ENCODE peak calls at places on chromosomes 11 and 22, in five cellular contexts. K is neuronal stem cell, Y is mesenchymal stem cell, O is H9, N is mesendoderm. V is an unnamed sample.

GRCh38 chr11:117183724-117184349 is 5.3 kb downstream of the SIDT2 start:
- DNase-seq in N (no peak), Y (no peak), O (no peak), K (no peak), V (no peak)

GRCh38 chr11:107457205-107457557 is 444 bp downstream of the CWF19L2 start:
- DNase-seq in N (peak), Y (no peak), K (no peak), O (no peak), V (peak)

GRCh38 chr22:37303821-37304274 is 21.5 kb downstream of the CYTH4 start:
- DNase-seq in Y (peak), K (no peak), O (no peak), N (no peak), V (peak)

GRCh38 chr22:29359469-29359868 is 28.9 kb downstream of the AP1B1 start:
- DNase-seq in O (peak), Y (peak), N (peak), K (no peak), V (peak)

GRCh38 chr11:117819096-117820040 is 5.2 kb downstream of the FXYD2 start:
- DNase-seq in K (peak), N (peak), O (peak), Y (peak), V (peak)

GRCh38 chr11:96222102-96222501 is 120.9 kb downstream of the MAML2 start:
- DNase-seq in O (no peak), K (no peak), Y (peak), N (no peak), V (peak)

GRCh38 chr22:30861131-30861530 is 107.4 kb downstream of the MORC2 start:
- DNase-seq in O (peak), Y (no peak), N (no peak), K (no peak), V (no peak)

GRCh38 chr11:69064394-69064957 is 15.7 kb downstream of the TPCN2 start:
- DNase-seq in Y (no peak), N (no peak), O (no peak), K (no peak), V (no peak)

GRCh38 chr11:118661425-118662301 is 17.8 kb downstream of the TREH start:
- DNase-seq in O (peak), Y (no peak), K (no peak), N (no peak), V (no peak)

GRCh38 chr11:69141742-69142141 is 14.0 kb upstream of the SMIM38 start:
- DNase-seq in N (no peak), O (no peak), K (no peak), Y (no peak), V (peak)

GRCh38 chr22:29266564-29267461 is 968 bp downstream of the RHBDD3 start:
- DNase-seq in N (peak), O (no peak), Y (peak), K (no peak), V (peak)

GRCh38 chr11:129605815-129606214 is 209.8 kb upstream of the TMEM45B start:
- DNase-seq in K (no peak), Y (no peak), N (no peak), O (no peak), V (no peak)

GRCh38 chr11:134764966-134765365 is 352.9 kb upstream of the B3GAT1 start:
- DNase-seq in Y (no peak), K (no peak), O (no peak), N (no peak), V (no peak)

GRCh38 chr11:41789376-41789775 is 329.9 kb upstream of the LRRC4C start:
- DNase-seq in K (no peak), Y (no peak), N (no peak), O (no peak), V (no peak)

GRCh38 chr22:46256358-46256958 is 6.4 kb upstream of the CDPF1 start:
- DNase-seq in Y (peak), O (no peak), N (no peak), K (no peak), V (peak)

GRCh38 chr22:29040385-29041275 is 21.0 kb downstream of the C22orf31 start:
- DNase-seq in K (peak), O (peak), N (peak), Y (peak), V (peak)

GRCh38 chr22:31776231-31776630 is 22.4 kb downstream of the DEPDC5 start:
- DNase-seq in K (no peak), O (no peak), Y (no peak), N (no peak), V (no peak)

GRCh38 chr11:118202599-118203422 is 22.0 kb downstream of the JAML start:
- DNase-seq in O (no peak), Y (no peak), N (no peak), K (no peak), V (no peak)

GRCh38 chr11:27963370-27963769 is 144.6 kb downstream of the KIF18A start:
- DNase-seq in N (no peak), O (no peak), Y (no peak), K (no peak), V (no peak)

GRCh38 chr11:131910491-131911387 is 540.3 kb downstream of the NTM start:
- DNase-seq in O (peak), N (peak), K (peak), Y (peak), V (peak)

GRCh38 chr22:21982338-21982965 is at the start of gene TOP3B:
- DNase-seq in Y (peak), N (peak), O (peak), K (peak), V (peak)

GRCh38 chr11:129723964-129724291 is 91.7 kb upstream of the TMEM45B start:
- DNase-seq in Y (no peak), N (no peak), O (no peak), K (no peak), V (no peak)

GRCh38 chr11:85903406-85903805 is 48.2 kb downstream of the CCDC83 start:
- DNase-seq in N (peak), O (no peak), Y (no peak), K (no peak), V (no peak)

DNA sequence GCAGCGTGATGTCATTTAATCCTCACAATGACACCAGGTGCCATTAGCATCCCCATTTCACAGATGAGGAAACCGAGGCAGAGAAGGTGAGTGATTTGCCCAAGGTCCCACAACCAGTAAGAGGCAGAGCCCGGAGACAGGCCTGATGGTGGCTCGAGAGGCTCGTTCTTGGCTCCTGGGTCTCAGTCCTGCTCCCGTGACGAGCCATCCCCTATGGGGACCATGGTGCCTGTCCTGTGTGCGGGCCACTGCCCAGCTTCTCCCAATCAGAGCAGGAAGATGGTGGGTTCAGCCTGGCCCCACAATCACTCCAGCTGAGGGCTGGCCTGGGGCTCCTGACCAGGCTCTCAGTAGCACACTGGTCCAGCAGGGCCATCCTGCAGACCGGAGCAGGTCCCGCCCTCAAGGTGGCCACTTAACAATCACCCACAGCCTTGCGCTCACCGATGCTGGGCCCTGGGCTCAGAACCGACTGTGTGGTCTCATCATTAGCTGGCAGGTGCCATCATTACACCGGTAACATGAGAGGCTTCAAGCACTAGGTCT is 3.6 kb downstream of the ALDH3B1 start:
- DNase-seq in O (no peak), N (no peak), Y (no peak), K (no peak), V (no peak)
- H2AK5ac ChIP-seq in O (no peak), N (no peak), Y (peak), K (peak), V (peak)

GRCh38 chr22:20012741-20013331 is 3.8 kb downstream of the ARVCF start:
- DNase-seq in O (no peak), K (no peak), Y (no peak), N (no peak), V (no peak)
- H2AK5ac ChIP-seq in O (no peak), K (peak), Y (peak), N (no peak), V (peak)

DNA sequence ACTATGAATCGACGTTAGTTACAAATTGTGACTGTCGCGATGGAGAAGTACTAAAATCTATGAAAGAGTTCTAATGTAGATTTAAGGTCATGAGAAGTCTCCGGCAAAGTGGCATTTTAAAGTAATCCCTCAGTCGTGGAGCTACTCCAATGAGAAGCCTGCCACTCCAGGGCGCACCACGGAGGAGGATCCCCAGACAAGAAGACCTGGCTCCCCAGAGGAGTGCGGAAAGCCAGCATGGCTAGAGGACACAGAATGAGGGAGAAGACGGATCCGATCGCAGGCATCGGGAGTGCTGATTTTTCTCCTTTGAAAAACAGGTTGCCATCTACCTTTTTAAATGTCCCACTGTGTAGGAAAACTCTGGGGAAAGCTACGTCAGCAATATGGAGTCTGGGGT is 141.6 kb upstream of the TEAD1 start:
- DNase-seq in K (no peak), O (no peak), N (no peak), Y (no peak), V (no peak)
- H2AK5ac ChIP-seq in K (no peak), O (no peak), N (no peak), Y (no peak), V (peak)

GRCh38 chr11:20021771-20022362 is 138.4 kb downstream of the DBX1 start:
- DNase-seq in Y (no peak), O (peak), N (no peak), K (no peak), V (no peak)
- H2AK5ac ChIP-seq in Y (no peak), O (no peak), N (no peak), K (no peak), V (no peak)